ENCODE peak calls at places on chromosomes 2 and 18, in five cellular contexts. O is coronary artery, M is astrocyte of the spinal cord, Y is fibroblast of villous mesenchyme, S is pancreas. U is an unnamed sample.

GRCh38 chr2:26011990-26012856 is 21.7 kb upstream of the RAB10 start:
- DNase-seq in O (no peak), M (peak), Y (peak), S (peak), U (peak)

GRCh38 chr2:221554769-221555510 is 17.2 kb downstream of the EPHA4 start:
- DNase-seq in O (no peak), M (no peak), Y (no peak), S (no peak), U (no peak)

GRCh38 chr2:128091691-128092050 is 671 bp downstream of the UGGT1 start:
- DNase-seq in O (no peak), M (peak), Y (peak), S (no peak), U (peak)

GRCh38 chr2:161136696-161137324 is 23.4 kb upstream of the TANK start:
- DNase-seq in O (no peak), M (peak), Y (peak), S (no peak), U (peak)

GRCh38 chr2:30565860-30566358 is 118.9 kb downstream of the LCLAT1 start:
- DNase-seq in O (no peak), M (no peak), Y (peak), S (peak), U (peak)

GRCh38 chr2:127014630-127015029 is 92.3 kb downstream of the BIN1 start:
- DNase-seq in O (no peak), M (peak), Y (peak), S (no peak), U (peak)

GRCh38 chr18:77065221-77065981 is 67.2 kb downstream of the MBP start:
- DNase-seq in O (no peak), M (peak), Y (peak), S (no peak), U (peak)

GRCh38 chr2:65465124-65465523 is 32.7 kb upstream of the SPRED2 start:
- DNase-seq in O (no peak), M (no peak), Y (no peak), S (no peak), U (no peak)

GRCh38 chr2:69366-70344 is 23.4 kb upstream of the FAM110C start:
- DNase-seq in O (no peak), M (no peak), Y (no peak), S (peak), U (no peak)

GRCh38 chr2:147351789-147352188 is 493.0 kb upstream of the ACVR2A start:
- DNase-seq in O (no peak), M (no peak), Y (no peak), S (peak), U (no peak)

GRCh38 chr2:114661926-114662670 is 219.7 kb downstream of the DPP10 start:
- DNase-seq in O (no peak), M (no peak), Y (no peak), S (peak), U (no peak)

GRCh38 chr18:63070750-63071502 is 248.6 kb downstream of the BCL2 start:
- DNase-seq in O (no peak), M (no peak), Y (no peak), S (no peak), U (no peak)

GRCh38 chr18:75727479-75727878 is 300.0 kb upstream of the SMIM21 start:
- DNase-seq in O (no peak), M (peak), Y (peak), S (peak), U (peak)

GRCh38 chr2:106847366-106847765 is 38.6 kb downstream of the ST6GAL2 start:
- DNase-seq in O (no peak), M (no peak), Y (no peak), S (no peak), U (no peak)

GRCh38 chr18:25805323-25805722 is 285.1 kb downstream of the SS18 start:
- DNase-seq in O (no peak), M (peak), Y (peak), S (no peak), U (peak)

GRCh38 chr18:29840101-29840500 is 1202.4 kb downstream of the DSC3 start:
- DNase-seq in O (no peak), M (peak), Y (peak), S (no peak), U (peak)

GRCh38 chr18:41128545-41128944 is 826.5 kb upstream of the PIK3C3 start:
- DNase-seq in O (no peak), M (peak), Y (no peak), S (no peak), U (peak)

GRCh38 chr2:77768508-77768907 is 246.3 kb upstream of the LRRTM4 start:
- DNase-seq in O (no peak), M (no peak), Y (no peak), S (no peak), U (no peak)

GRCh38 chr2:182481676-182482075 is 54.8 kb upstream of the PDE1A start:
- DNase-seq in O (no peak), M (no peak), Y (no peak), S (no peak), U (no peak)

GRCh38 chr2:112010751-112011150 is 44.3 kb upstream of the TMEM87B start:
- DNase-seq in O (no peak), M (no peak), Y (no peak), S (no peak), U (no peak)

GRCh38 chr18:3388980-3389379 is 61.0 kb upstream of the TGIF1 start:
- DNase-seq in O (no peak), M (no peak), Y (no peak), S (no peak), U (no peak)

GRCh38 chr18:75530548-75531211 is 103.2 kb upstream of the SMIM21 start:
- DNase-seq in O (no peak), M (no peak), Y (no peak), S (no peak), U (peak)

GRCh38 chr2:12897181-12897580 is 180.4 kb downstream of the TRIB2 start:
- DNase-seq in O (no peak), M (no peak), Y (peak), S (no peak), U (no peak)

GRCh38 chr2:23425338-23425871 is 40.4 kb downstream of the KLHL29 start:
- DNase-seq in O (peak), M (no peak), Y (no peak), S (no peak), U (no peak)

GRCh38 chr2:233387667-233388528 is 33.6 kb downstream of the DGKD start:
- DNase-seq in O (peak), M (peak), Y (peak), S (peak), U (peak)

GRCh38 chr2:161028581-161028980 is 131.6 kb upstream of the TANK start:
- DNase-seq in O (no peak), M (no peak), Y (no peak), S (no peak), U (no peak)

GRCh38 chr2:153386481-153386891 is 92.1 kb downstream of the RPRM start:
- DNase-seq in O (no peak), M (peak), Y (peak), S (no peak), U (no peak)

GRCh38 chr2:188303363-188304031 is 11.8 kb downstream of the GULP1 start:
- DNase-seq in O (no peak), M (peak), Y (peak), S (no peak), U (peak)

GRCh38 chr2:127324635-127325034 is 30.7 kb upstream of the ERCC3 start:
- DNase-seq in O (no peak), M (peak), Y (peak), S (peak), U (peak)

GRCh38 chr2:74094291-74094690 is 53.4 kb downstream of the BOLA3 start:
- DNase-seq in O (no peak), M (no peak), Y (no peak), S (no peak), U (no peak)

DNA sequence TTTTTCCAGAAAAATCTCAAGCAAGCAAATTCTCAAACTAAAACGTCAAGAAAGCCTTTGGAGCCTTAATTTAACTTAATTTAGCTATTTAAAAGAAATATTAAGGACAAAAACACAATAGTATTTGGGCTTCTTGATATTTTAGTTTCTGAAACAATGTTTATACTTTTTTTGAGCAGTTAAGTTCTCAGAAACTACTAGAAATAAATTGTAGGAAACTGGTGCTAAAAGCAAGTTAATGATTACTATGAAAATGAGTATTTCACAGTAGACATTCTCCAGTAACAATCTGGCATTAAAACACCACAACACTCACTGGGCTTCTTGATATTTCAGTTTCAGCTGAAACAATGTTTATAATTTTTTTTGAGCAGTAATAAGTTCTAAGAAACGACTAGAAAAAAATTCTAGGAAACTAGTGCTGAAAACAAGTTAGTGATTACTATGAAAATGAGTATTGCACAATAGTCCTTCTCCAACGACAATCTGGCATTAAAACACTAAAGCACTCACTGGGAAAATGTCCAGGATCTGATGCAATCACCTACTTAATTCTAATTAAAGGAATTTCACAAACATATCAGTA is 45.1 kb downstream of the TRAK2 start:
- DNase-seq in O (no peak), M (peak), Y (peak), S (peak), U (peak)
- H3K4me3 ChIP-seq in O (no peak), M (no peak), Y (peak), S (peak), U (no peak)

GRCh38 chr2:11155326-11156059 is at the start of gene SLC66A3:
- DNase-seq in O (no peak), M (peak), Y (peak), S (no peak), U (peak)
- TF ChIP-seq CTCF in O (no peak), M (no peak), Y (no peak), S (no peak), U (no peak)

DNA sequence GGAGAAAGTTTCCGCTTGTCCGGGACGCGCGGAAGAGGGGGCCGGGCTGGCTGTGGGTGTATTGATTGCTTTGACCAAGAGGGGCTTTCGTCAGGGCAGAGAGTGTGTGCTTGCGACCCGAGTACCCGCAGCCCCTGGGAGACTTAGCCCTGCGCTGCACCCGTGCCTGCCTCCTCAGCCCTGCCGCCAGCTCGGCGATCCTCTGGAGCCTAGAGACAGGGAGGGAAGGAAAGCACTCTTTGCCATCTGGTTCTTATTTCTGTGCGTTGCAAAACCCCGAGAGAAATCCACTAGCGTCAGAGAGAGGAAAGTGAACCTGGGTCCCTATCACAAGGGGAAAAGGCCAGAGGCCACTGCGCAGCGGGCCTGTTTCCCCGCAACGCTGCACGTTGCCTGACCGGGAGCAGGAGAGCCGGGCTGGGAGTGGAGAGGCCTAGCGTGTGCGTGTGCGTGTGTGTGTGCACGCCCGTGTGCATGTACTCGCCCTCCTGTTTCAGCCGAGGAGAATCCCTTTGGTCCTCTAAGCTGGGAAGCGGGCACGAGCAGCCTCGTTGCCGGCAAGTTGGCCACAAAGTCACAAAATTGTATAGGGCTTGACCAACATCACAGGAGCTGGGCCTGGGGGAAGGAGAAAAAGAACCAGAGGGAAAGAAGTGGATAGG is 1.7 kb downstream of the SIX3 start:
- DNase-seq in O (no peak), M (no peak), Y (no peak), S (no peak), U (no peak)
- H3K4me3 ChIP-seq in O (peak), M (no peak), Y (no peak), S (no peak), U (no peak)

GRCh38 chr2:120522151-120522751 is 176.3 kb downstream of the INHBB start:
- DNase-seq in O (no peak), M (no peak), Y (peak), S (no peak), U (peak)

GRCh38 chr2:120519469-120519868 is 173.5 kb downstream of the INHBB start:
- DNase-seq in O (no peak), M (no peak), Y (no peak), S (no peak), U (no peak)

GRCh38 chr2:120518819-120519218 is 172.9 kb downstream of the INHBB start:
- DNase-seq in O (no peak), M (no peak), Y (no peak), S (no peak), U (no peak)

GRCh38 chr2:120520454-120520853 is 174.5 kb downstream of the INHBB start:
- DNase-seq in O (no peak), M (no peak), Y (no peak), S (no peak), U (no peak)

GRCh38 chr2:120520929-120521912 is 175.3 kb downstream of the INHBB start:
- DNase-seq in O (no peak), M (peak), Y (peak), S (peak), U (peak)
- TF ChIP-seq CTCF in O (peak), M (peak), Y (peak), S (peak), U (peak)

DNA sequence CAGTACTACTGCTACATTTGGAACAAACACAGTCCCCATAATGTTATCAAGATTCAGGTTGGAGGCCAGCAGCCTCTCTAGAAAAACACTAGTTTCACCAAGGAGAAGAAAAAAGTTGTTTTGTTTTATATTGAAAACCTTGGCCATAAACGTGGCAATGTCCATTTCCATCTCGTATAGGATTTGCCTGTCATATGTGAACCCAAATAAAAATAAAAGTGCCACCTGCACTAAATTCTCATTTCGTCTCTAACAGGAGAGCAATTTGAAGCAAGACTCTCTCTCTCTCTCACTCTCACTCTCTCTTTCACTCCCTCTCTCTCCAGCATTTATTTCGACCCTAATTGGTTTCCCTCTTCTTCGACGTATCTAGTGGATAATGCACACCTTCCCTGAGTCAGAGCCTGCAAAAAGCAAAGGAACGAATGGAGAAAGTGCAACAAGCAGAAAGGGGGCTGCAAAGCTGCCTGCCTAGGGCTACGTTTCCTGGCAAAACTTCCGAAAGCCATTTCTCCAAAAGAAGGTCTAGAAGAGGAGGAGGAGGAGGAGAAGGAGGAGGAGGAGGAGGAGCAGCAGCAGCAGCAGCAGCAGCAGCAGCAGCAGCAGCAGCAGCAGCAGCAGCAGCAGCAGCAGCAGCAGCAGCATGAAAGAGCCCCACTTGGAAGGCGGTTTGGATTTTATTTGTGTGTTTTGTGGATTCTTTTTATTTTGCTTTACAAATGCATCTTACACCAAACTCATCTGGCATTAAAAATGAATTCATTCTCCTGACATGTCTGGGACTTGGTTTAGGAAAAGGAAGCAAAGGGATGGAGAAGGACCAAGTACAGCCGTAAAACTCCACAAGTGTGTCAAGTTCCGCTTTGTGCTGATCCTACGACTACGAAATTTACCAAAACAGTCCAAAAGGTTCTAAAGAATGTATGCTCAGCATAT is 2.1 kb downstream of the TCF4 start:
- DNase-seq in O (no peak), M (peak), Y (peak), S (no peak), U (peak)
- H3K4me3 ChIP-seq in O (peak), M (peak), Y (peak), S (peak), U (peak)

GRCh38 chr2:216909541-216910175 is 49.8 kb upstream of the TNP1 start:
- DNase-seq in O (no peak), M (no peak), Y (no peak), S (no peak), U (no peak)

GRCh38 chr2:216904974-216905373 is 45.1 kb upstream of the TNP1 start:
- DNase-seq in O (no peak), M (no peak), Y (no peak), S (no peak), U (no peak)

GRCh38 chr2:216903470-216903869 is 43.6 kb upstream of the TNP1 start:
- DNase-seq in O (no peak), M (no peak), Y (no peak), S (no peak), U (no peak)

GRCh38 chr2:216904554-216904953 is 44.7 kb upstream of the TNP1 start:
- DNase-seq in O (no peak), M (no peak), Y (no peak), S (no peak), U (no peak)

DNA sequence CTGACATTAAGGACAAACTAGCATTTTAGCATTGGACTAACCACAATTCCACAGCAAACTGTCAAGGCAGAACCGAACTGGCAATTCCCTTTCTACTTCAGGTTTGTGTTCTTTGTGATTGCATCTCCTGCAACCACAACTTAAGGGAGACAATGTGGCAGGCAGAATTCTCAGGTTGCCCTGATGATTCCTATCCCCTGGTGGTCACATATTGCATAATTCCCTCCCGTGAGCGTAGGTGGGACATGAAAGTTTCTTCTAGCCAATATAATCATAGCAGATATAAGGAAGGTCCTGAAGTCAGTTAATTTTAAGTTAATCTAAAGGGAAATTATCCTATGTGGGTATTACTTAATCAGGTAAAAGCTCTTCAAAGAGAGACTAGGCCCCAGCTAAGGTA is 45.8 kb upstream of the TNP1 start:
- DNase-seq in O (no peak), M (no peak), Y (no peak), S (no peak), U (no peak)
- TF ChIP-seq CTCF in O (no peak), M (no peak), Y (no peak), S (no peak), U (no peak)

GRCh38 chr2:99860720-99861375 is 281.5 kb downstream of the AFF3 start:
- DNase-seq in O (no peak), M (no peak), Y (no peak), S (no peak), U (no peak)
- H3K4me3 ChIP-seq in O (no peak), M (no peak), Y (no peak), S (no peak), U (no peak)

DNA sequence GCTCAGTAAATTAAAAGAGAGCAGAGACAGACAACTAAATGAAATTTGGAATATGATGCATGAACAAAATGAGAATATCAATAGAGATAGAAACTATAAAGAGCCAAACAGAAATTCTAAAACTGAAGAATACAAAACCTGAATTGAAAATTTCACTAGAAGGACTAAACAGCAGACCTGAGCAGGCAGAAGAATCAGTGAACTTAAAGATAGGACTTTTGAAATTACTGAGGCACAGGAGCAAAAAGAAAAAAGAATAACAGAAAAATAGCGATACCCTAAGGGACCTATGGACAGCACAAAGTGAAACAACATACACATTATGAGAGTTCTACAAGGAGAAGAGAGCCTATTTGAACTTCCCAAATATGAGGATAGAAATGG is 41.6 kb downstream of the UNC50 start:
- DNase-seq in O (no peak), M (no peak), Y (no peak), S (no peak), U (no peak)
- TF ChIP-seq CTCF in O (no peak), M (no peak), Y (no peak), S (no peak), U (no peak)

GRCh38 chr18:32771169-32771751 is 1.6 kb downstream of the KLHL14 start:
- DNase-seq in O (no peak), M (no peak), Y (no peak), S (no peak), U (no peak)

GRCh38 chr18:32768646-32769206 is 4.1 kb downstream of the KLHL14 start:
- DNase-seq in O (no peak), M (no peak), Y (no peak), S (no peak), U (no peak)

GRCh38 chr18:32770651-32771168 is 2.1 kb downstream of the KLHL14 start:
- DNase-seq in O (no peak), M (no peak), Y (no peak), S (no peak), U (no peak)

GRCh38 chr18:32769242-32770180 is 3.3 kb downstream of the KLHL14 start:
- DNase-seq in O (no peak), M (no peak), Y (no peak), S (peak), U (no peak)

GRCh38 chr18:32770181-32770650 is 2.6 kb downstream of the KLHL14 start:
- DNase-seq in O (no peak), M (no peak), Y (no peak), S (peak), U (no peak)
- H3K4me3 ChIP-seq in O (peak), M (peak), Y (no peak), S (peak), U (no peak)

U was measured in cardiac fibroblast.